ENCODE peak calls at places on chromosomes 6 and 20, in five cellular contexts. L, M, O, R and W are unnamed samples. For H3K4me1, the result is how much of the 10 kb centered on the place peaks cover.

GRCh38 chr20:48153523-48153922 is 368.2 kb upstream of the SULF2 start:
- DNase-seq in L (no peak), M (peak), O (no peak), R (no peak), W (no peak)

GRCh38 chr20:46826343-46826984 is 68.2 kb upstream of the EYA2 start:
- DNase-seq in L (no peak), M (no peak), O (no peak), R (no peak), W (no peak)

GRCh38 chr20:51480507-51481270 is 61.8 kb downstream of the NFATC2 start:
- DNase-seq in L (no peak), M (no peak), O (no peak), R (no peak), W (no peak)

GRCh38 chr20:57480444-57481152 is 44.3 kb downstream of the CTCFL start:
- DNase-seq in L (no peak), M (no peak), O (no peak), R (peak), W (no peak)

GRCh38 chr6:52984247-52984646 is 10.8 kb downstream of the GSTA4 start:
- DNase-seq in L (no peak), M (no peak), O (no peak), R (no peak), W (no peak)

GRCh38 chr6:35687658-35688604 is 784 bp downstream of the FKBP5 start:
- DNase-seq in L (peak), M (peak), O (peak), R (peak), W (peak)

GRCh38 chr6:41271901-41272395 is 14.5 kb downstream of the TREM1 start:
- DNase-seq in L (no peak), M (no peak), O (no peak), R (no peak), W (peak)

GRCh38 chr6:139603554-139603953 is 229.1 kb upstream of the CITED2 start:
- DNase-seq in L (no peak), M (no peak), O (no peak), R (no peak), W (no peak)

GRCh38 chr6:25222006-25222715 is 57.0 kb upstream of the CARMIL1 start:
- DNase-seq in L (no peak), M (no peak), O (no peak), R (no peak), W (no peak)

GRCh38 chr6:26269406-26270120 is 95.4 kb upstream of the BTN3A2 start:
- DNase-seq in L (no peak), M (no peak), O (no peak), R (no peak), W (no peak)

GRCh38 chr20:58706150-58706892 is 13.7 kb downstream of the NPEPL1 start:
- DNase-seq in L (no peak), M (no peak), O (peak), R (no peak), W (peak)

GRCh38 chr6:122696853-122697252 is 82.7 kb upstream of the FABP7 start:
- DNase-seq in L (no peak), M (no peak), O (no peak), R (no peak), W (no peak)

GRCh38 chr6:4489538-4489937 is 286.7 kb upstream of the CDYL start:
- DNase-seq in L (no peak), M (no peak), O (no peak), R (no peak), W (no peak)

GRCh38 chr6:134446901-134447300 is 129.0 kb upstream of the SGK1 start:
- DNase-seq in L (no peak), M (no peak), O (no peak), R (no peak), W (no peak)

GRCh38 chr20:2385496-2385895 is 4.8 kb downstream of the TGM6 start:
- DNase-seq in L (no peak), M (no peak), O (no peak), R (no peak), W (no peak)

GRCh38 chr6:44074383-44075136 is 52.7 kb downstream of the MRPL14 start:
- DNase-seq in L (peak), M (peak), O (peak), R (peak), W (peak)

GRCh38 chr20:12331236-12331635 is 413.5 kb downstream of the BTBD3 start:
- DNase-seq in L (no peak), M (no peak), O (no peak), R (no peak), W (no peak)

GRCh38 chr20:22515264-22515663 is 69.1 kb downstream of the FOXA2 start:
- DNase-seq in L (no peak), M (no peak), O (no peak), R (no peak), W (no peak)

GRCh38 chr20:22512911-22513489 is 71.4 kb downstream of the FOXA2 start:
- DNase-seq in L (no peak), M (no peak), O (no peak), R (no peak), W (no peak)

GRCh38 chr20:22509090-22509938 is 75.1 kb downstream of the FOXA2 start:
- DNase-seq in L (no peak), M (no peak), O (no peak), R (no peak), W (no peak)

GRCh38 chr20:22511943-22512910 is 72.1 kb downstream of the FOXA2 start:
- DNase-seq in L (no peak), M (peak), O (no peak), R (peak), W (no peak)

DNA sequence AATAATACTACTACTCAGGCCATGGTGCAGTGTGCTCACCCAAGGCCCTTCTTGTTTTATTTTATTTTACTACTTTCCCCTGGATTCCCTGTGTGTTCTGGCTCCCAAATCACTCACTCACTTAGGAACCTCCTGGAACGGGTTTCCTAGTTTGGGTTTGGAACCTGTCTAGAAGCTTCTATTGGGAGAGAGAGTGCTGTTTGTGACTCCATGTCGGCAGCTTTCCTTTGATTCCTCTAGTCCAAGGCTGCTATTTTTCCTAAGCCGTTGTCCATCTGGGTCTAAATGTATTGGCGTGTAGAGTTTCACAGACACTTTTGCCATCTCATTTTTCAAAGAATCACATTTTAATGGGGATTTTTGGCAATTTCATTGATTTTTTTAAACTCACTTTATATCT is 70.8 kb downstream of the FOXA2 start:
- DNase-seq in L (no peak), M (no peak), O (no peak), R (no peak), W (no peak)
- H3K4me1 ChIP-seq in L (under half), M (under half), O (under half), R (under half), W (under half)

GRCh38 chr6:11428351-11428750 is 109.2 kb upstream of the TMEM170B start:
- DNase-seq in L (no peak), M (no peak), O (no peak), R (no peak), W (no peak)
- H3K4me1 ChIP-seq in L (under half), M (under half), O (under half), R (under half), W (under half)

GRCh38 chr6:17980329-17980728 is 7.1 kb downstream of the KIF13A start:
- DNase-seq in L (no peak), M (no peak), O (no peak), R (no peak), W (no peak)

GRCh38 chr6:17983712-17984111 is 3.7 kb downstream of the KIF13A start:
- DNase-seq in L (no peak), M (no peak), O (no peak), R (no peak), W (no peak)

GRCh38 chr6:17984399-17984798 is 3.0 kb downstream of the KIF13A start:
- DNase-seq in L (no peak), M (no peak), O (no peak), R (no peak), W (no peak)

GRCh38 chr6:17974570-17975368 is 12.7 kb downstream of the KIF13A start:
- DNase-seq in L (no peak), M (no peak), O (no peak), R (no peak), W (no peak)

DNA sequence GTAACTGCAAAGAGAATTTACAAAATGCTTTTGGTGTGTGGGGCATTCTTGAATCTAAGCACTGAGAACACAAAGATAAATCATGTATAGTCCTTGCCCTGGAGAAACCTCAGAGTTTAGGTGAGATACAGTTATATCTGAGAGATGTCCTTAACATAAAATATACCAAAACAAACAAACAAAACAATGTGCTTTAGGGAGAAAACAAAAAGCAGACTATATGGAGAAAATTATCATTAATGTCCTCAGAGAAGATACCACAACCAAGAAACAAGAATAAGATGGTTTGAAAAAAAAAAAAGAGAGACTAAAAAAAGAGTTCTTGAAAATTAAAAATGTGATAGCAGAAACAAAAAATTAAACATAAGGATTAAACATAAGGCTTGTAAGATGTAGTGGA is 8.0 kb downstream of the KIF13A start:
- DNase-seq in L (no peak), M (no peak), O (no peak), R (no peak), W (no peak)
- H3K4me1 ChIP-seq in L (under half), M (under half), O (under half), R (under half), W (half or more)

GRCh38 chr6:156701961-156702360 is 75.2 kb upstream of the ARID1B start:
- DNase-seq in L (no peak), M (no peak), O (no peak), R (no peak), W (no peak)

GRCh38 chr6:156703719-156704118 is 73.5 kb upstream of the ARID1B start:
- DNase-seq in L (no peak), M (no peak), O (no peak), R (no peak), W (no peak)

GRCh38 chr6:156698239-156699016 is 78.8 kb upstream of the ARID1B start:
- DNase-seq in L (no peak), M (no peak), O (no peak), R (no peak), W (no peak)

GRCh38 chr6:156699017-156699421 is 78.2 kb upstream of the ARID1B start:
- DNase-seq in L (no peak), M (no peak), O (no peak), R (no peak), W (no peak)

DNA sequence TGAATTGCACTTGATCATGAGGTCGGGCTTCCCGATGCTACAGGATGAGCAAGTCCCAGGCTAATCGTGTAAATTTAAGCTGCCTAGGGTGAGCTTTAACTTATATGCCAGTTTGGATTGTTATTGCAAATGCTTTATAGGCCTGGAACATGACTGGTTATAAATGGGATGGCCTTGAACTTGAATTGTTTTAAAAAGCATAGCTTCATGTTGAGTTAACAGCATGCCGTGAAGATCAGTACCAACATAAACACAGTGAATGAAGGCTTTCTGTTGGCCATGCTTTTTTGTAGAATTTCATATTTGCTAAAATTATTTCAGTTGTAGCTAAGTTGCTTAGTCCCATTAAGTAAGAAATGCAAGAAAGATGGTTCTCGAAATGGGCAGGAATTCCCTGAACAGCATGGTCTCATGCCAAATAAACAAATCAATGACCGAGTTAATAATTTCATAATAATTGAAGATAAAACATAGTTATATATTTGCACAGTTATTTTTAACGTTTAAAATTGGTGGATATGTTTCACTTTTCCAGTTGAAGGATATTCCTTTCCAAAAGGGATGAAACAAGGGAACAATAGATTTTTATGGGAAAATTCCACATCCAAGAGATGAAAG is 76.6 kb upstream of the ARID1B start:
- DNase-seq in L (no peak), M (no peak), O (no peak), R (no peak), W (no peak)
- H3K4me1 ChIP-seq in L (under half), M (under half), O (under half), R (under half), W (under half)

DNA sequence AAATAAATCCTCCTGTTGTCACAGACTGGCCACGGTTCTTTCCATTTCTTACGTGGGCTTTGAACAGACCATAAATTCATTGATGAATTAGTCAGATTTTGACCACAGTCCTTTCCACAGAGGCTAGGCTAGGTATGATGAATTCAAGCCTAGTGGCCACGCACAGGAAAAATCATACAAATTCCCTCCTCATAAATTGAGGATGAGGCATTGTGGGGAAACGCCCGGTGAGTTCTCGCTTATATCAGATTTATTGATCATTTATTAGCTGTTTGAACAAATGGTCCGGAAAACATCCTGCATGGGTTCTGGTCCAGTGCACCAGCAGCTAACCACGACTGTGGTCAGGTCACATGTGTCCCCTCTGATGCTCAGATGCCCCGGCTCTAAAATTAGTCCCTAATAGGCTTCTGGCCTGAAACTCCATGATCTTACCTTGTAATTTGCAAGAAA is 31.4 kb upstream of the FOXC1 start:
- DNase-seq in L (no peak), M (no peak), O (no peak), R (no peak), W (no peak)
- H3K4me1 ChIP-seq in L (under half), M (under half), O (under half), R (under half), W (under half)

DNA sequence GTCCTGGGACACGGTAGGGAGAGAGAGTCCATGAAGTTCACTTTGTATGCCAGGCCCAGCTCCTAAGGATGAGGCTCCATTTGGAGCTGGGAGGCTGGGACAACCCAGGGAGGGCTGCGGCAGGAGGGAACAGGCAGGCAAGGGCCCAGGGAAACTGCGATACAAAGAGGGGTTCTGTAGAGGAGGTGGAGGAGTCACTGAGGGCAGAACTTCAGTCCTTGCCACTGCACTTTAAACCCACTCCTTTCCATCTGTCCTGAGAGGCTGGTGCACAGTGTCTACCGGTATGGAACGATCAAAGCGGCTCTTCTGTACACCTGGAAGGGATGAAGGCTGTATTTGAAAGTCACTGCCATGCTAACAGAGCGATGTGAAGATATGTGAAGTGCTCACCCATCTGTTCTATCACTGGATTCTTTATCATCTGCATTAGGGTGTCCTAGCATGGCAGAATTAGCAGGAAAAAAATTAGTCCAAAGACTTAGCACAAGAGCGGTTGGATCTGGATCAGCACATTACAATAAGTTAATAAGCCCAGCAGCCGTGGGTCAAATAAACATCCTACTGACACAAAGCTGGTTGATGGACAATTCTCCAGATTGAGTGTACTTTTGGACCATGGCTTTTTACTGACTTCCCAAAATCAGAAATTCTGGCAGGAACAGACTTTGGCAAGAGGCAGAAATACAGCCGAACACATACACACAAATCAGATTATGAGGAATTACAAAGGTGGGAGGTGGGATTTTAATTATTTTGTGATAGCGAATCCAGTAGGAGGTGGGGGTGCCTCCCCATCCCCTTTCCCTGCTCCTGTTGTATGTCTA is 20.9 kb upstream of the ZFAND3 start:
- DNase-seq in L (no peak), M (no peak), O (no peak), R (no peak), W (no peak)
- H3K4me1 ChIP-seq in L (under half), M (under half), O (under half), R (under half), W (under half)

GRCh38 chr20:54177378-54177777 is 3.6 kb upstream of the CYP24A1 start:
- DNase-seq in L (no peak), M (no peak), O (no peak), R (no peak), W (no peak)
- H3K4me1 ChIP-seq in L (under half), M (under half), O (under half), R (under half), W (under half)